ENCODE peak calls at places on chromosomes 13 and 19, in five cellular contexts. One of them, this sample, is unnamed. For H3K4me1, the result is how much of the 10 kb centered on the place peaks cover.

GRCh38 chr19:17554968-17555479 is 425 bp upstream of the COLGALT1 start:
- DNase-seq in heart right ventricle: no peak
- DNase-seq in neural progenitor cell: no peak
- DNase-seq in adrenal gland: no peak
- DNase-seq in body of pancreas: no peak
- DNase-seq in this sample: no peak

GRCh38 chr13:93080587-93080986 is 146.0 kb upstream of the GPC6 start:
- DNase-seq in heart right ventricle: no peak
- DNase-seq in neural progenitor cell: no peak
- DNase-seq in adrenal gland: no peak
- DNase-seq in body of pancreas: no peak
- DNase-seq in this sample: no peak

GRCh38 chr13:37531054-37531453 is 67.5 kb downstream of the POSTN start:
- DNase-seq in heart right ventricle: no peak
- DNase-seq in neural progenitor cell: no peak
- DNase-seq in adrenal gland: no peak
- DNase-seq in body of pancreas: no peak
- DNase-seq in this sample: no peak

GRCh38 chr19:6730153-6730804 is 7.1 kb downstream of the GPR108 start:
- DNase-seq in heart right ventricle: no peak
- DNase-seq in neural progenitor cell: peak
- DNase-seq in adrenal gland: peak
- DNase-seq in body of pancreas: peak
- DNase-seq in this sample: peak

GRCh38 chr13:96730676-96731075 is 263.6 kb downstream of the OXGR1 start:
- DNase-seq in heart right ventricle: no peak
- DNase-seq in neural progenitor cell: no peak
- DNase-seq in adrenal gland: no peak
- DNase-seq in body of pancreas: no peak
- DNase-seq in this sample: no peak

GRCh38 chr13:20462921-20463320 is 62.7 kb downstream of the CRYL1 start:
- DNase-seq in heart right ventricle: peak
- DNase-seq in neural progenitor cell: no peak
- DNase-seq in adrenal gland: no peak
- DNase-seq in body of pancreas: no peak
- DNase-seq in this sample: no peak

GRCh38 chr13:73168226-73168992 is 109.6 kb downstream of the KLF5 start:
- DNase-seq in heart right ventricle: no peak
- DNase-seq in neural progenitor cell: no peak
- DNase-seq in adrenal gland: no peak
- DNase-seq in body of pancreas: no peak
- DNase-seq in this sample: no peak

GRCh38 chr19:55255618-55256423 is 3.0 kb downstream of the PPP6R1 start:
- DNase-seq in heart right ventricle: no peak
- DNase-seq in neural progenitor cell: no peak
- DNase-seq in adrenal gland: no peak
- DNase-seq in body of pancreas: no peak
- DNase-seq in this sample: peak

GRCh38 chr19:46717716-46718143 is 816 bp upstream of the PRKD2 start:
- DNase-seq in heart right ventricle: no peak
- DNase-seq in neural progenitor cell: no peak
- DNase-seq in adrenal gland: no peak
- DNase-seq in body of pancreas: no peak
- DNase-seq in this sample: no peak
- H3K4me1 ChIP-seq in heart right ventricle: under half
- H3K4me1 ChIP-seq in neural progenitor cell: under half
- H3K4me1 ChIP-seq in adrenal gland: under half
- H3K4me1 ChIP-seq in body of pancreas: under half
- H3K4me1 ChIP-seq in this sample: under half

DNA sequence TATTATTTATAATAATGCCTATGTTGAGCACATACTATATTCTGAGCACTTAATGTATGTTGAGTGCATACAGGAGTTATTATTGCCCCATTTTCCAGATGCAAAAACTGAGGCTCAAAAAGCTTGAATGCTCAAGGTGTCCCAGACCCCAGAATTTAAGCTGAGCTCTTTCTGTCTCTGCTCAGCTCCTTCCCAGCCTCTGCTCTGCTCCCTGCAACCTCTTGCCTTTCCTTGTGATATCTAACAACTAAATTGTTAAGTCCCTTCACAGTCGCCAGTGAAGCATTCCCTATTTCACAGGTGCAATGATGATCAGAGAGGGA is 4.2 kb downstream of the NOTCH3 start:
- DNase-seq in heart right ventricle: no peak
- DNase-seq in neural progenitor cell: no peak
- DNase-seq in adrenal gland: no peak
- DNase-seq in body of pancreas: no peak
- DNase-seq in this sample: no peak
- H3K4me3 ChIP-seq in heart right ventricle: no peak
- H3K4me3 ChIP-seq in neural progenitor cell: peak
- H3K4me3 ChIP-seq in adrenal gland: no peak
- H3K4me3 ChIP-seq in body of pancreas: no peak
- H3K4me3 ChIP-seq in this sample: no peak

GRCh38 chr13:76773695-76774094 is 112.5 kb downstream of the KCTD12 start:
- DNase-seq in heart right ventricle: no peak
- DNase-seq in neural progenitor cell: no peak
- DNase-seq in adrenal gland: no peak
- DNase-seq in body of pancreas: no peak
- DNase-seq in this sample: no peak
- H3K27ac ChIP-seq in heart right ventricle: no peak
- H3K27ac ChIP-seq in neural progenitor cell: no peak
- H3K27ac ChIP-seq in adrenal gland: no peak
- H3K27ac ChIP-seq in body of pancreas: no peak
- H3K27ac ChIP-seq in this sample: no peak

DNA sequence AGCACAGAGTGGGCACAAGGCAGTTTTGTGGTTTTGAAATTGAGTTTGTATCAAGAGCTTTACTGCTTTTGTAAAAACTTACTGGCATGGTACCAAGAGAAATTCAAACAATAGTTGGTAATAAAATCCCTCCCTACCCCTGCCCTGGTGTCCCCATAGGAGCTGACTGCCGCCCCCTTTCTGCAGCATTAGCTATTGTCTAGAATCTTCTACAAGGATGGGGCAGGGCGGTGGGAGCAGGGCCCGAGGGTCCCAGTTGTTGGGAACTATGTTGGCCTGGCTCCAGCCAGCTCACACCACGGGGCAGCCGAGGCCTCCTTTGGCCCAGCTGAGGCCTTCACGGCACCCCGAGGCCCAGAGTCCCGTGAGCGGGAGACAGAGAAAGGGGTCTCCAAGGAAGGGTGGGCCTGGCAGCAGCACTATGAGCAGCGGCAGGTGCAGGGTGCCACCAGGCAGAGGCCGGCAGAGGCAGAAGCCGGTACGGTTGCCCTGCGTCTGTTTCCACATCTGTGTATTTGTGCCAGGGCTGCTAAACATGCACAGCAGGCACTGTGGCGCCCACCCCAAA is 57.9 kb downstream of the KDM4B start:
- DNase-seq in heart right ventricle: no peak
- DNase-seq in neural progenitor cell: no peak
- DNase-seq in adrenal gland: no peak
- DNase-seq in body of pancreas: no peak
- DNase-seq in this sample: no peak
- H3K4me1 ChIP-seq in heart right ventricle: under half
- H3K4me1 ChIP-seq in neural progenitor cell: under half
- H3K4me1 ChIP-seq in adrenal gland: under half
- H3K4me1 ChIP-seq in body of pancreas: under half
- H3K4me1 ChIP-seq in this sample: under half